ENCODE peak calls at places on chromosome 13, in nine cellular contexts. U is mesothelial cell of epicardium, C is foreskin keratinocyte, S is OCI-LY7, Z is GM13977, X is vagina, L is PC-9, D is HL-60, P is upper lobe of right lung. W is an unnamed sample.

GRCh38 chr13:39047560-39047959 is 9.3 kb downstream of the NHLRC3 start:
- DNase-seq in U (no peak), C (peak), S (no peak), Z (no peak), X (no peak), L (peak), D (no peak), P (no peak), W (no peak)

GRCh38 chr13:39232401-39232980 is 194.2 kb downstream of the NHLRC3 start:
- DNase-seq in U (no peak), C (no peak), S (no peak), Z (no peak), X (no peak), L (no peak), D (no peak), P (no peak), W (no peak)

GRCh38 chr13:28984825-28985224 is 164.7 kb downstream of the MTUS2 start:
- DNase-seq in U (no peak), C (no peak), S (no peak), Z (no peak), X (no peak), L (no peak), D (no peak), P (no peak), W (no peak)

GRCh38 chr13:49238621-49239020 is 9.1 kb upstream of the CDADC1 start:
- DNase-seq in U (no peak), C (no peak), S (no peak), Z (no peak), X (no peak), L (peak), D (no peak), P (no peak), W (no peak)

GRCh38 chr13:99798756-99799155 is 172.8 kb downstream of the ZIC5 start:
- DNase-seq in U (no peak), C (no peak), S (no peak), Z (no peak), X (no peak), L (no peak), D (no peak), P (no peak), W (no peak)

GRCh38 chr13:20981370-20982095 is 79.0 kb upstream of the XPO4 start:
- DNase-seq in U (no peak), C (no peak), S (no peak), Z (no peak), X (no peak), L (no peak), D (no peak), P (no peak), W (no peak)

GRCh38 chr13:45949161-45949560 is 97.6 kb upstream of the SIAH3 start:
- DNase-seq in U (no peak), C (no peak), S (no peak), Z (no peak), X (no peak), L (no peak), D (no peak), P (no peak), W (no peak)

GRCh38 chr13:27667946-27668345 is 46.3 kb downstream of the POLR1D start:
- DNase-seq in U (no peak), C (no peak), S (no peak), Z (no peak), X (no peak), L (no peak), D (no peak), P (no peak), W (no peak)

GRCh38 chr13:97356592-97356991 is 77.4 kb upstream of the RAP2A start:
- DNase-seq in U (no peak), C (no peak), S (no peak), Z (no peak), X (no peak), L (no peak), D (no peak), P (no peak), W (no peak)

GRCh38 chr13:42544246-42544915 is 29.6 kb upstream of the TNFSF11 start:
- DNase-seq in U (no peak), C (peak), S (no peak), Z (no peak), X (no peak), L (no peak), D (no peak), P (no peak), W (no peak)

GRCh38 chr13:77457989-77458388 is 77.5 kb upstream of the SCEL start:
- DNase-seq in U (no peak), C (no peak), S (no peak), Z (no peak), X (no peak), L (no peak), D (no peak), P (no peak), W (no peak)

GRCh38 chr13:87274209-87274819 is 396.9 kb upstream of the SLITRK5 start:
- DNase-seq in U (no peak), C (peak), S (peak), Z (peak), X (no peak), L (peak), D (peak), P (no peak), W (no peak)

GRCh38 chr13:32031815-32032345 is 306 bp downstream of the FRY start:
- DNase-seq in U (no peak), C (no peak), S (no peak), Z (no peak), X (no peak), L (no peak), D (no peak), P (no peak), W (no peak)

GRCh38 chr13:32032780-32033179 is 1.2 kb downstream of the FRY start:
- DNase-seq in U (no peak), C (no peak), S (no peak), Z (no peak), X (no peak), L (no peak), D (no peak), P (no peak), W (no peak)

GRCh38 chr13:32033744-32034143 is 2.2 kb downstream of the FRY start:
- DNase-seq in U (no peak), C (peak), S (no peak), Z (no peak), X (no peak), L (no peak), D (no peak), P (no peak), W (no peak)

GRCh38 chr13:32029684-32030083 is 1.9 kb upstream of the FRY start:
- DNase-seq in U (no peak), C (no peak), S (no peak), Z (no peak), X (no peak), L (no peak), D (no peak), P (no peak), W (no peak)

GRCh38 chr13:32031025-32031814 is at the start of gene FRY:
- DNase-seq in U (peak), C (no peak), S (peak), Z (peak), X (no peak), L (peak), D (peak), P (peak), W (peak)
- TF ChIP-seq CTCF in U (no peak), C (no peak), S (no peak), Z (no peak), X (no peak), L (no peak), D (no peak), P (no peak), W (peak)

GRCh38 chr13:23634897-23635296 is 64.7 kb downstream of the TNFRSF19 start:
- DNase-seq in U (no peak), C (no peak), S (no peak), Z (no peak), X (no peak), L (no peak), D (no peak), P (no peak), W (no peak)
- TF ChIP-seq CTCF in U (no peak), C (peak), S (no peak), Z (no peak), X (no peak), L (no peak), D (no peak), P (no peak), W (no peak)

GRCh38 chr13:112587767-112588489 is at the start of gene TUBGCP3:
- DNase-seq in U (peak), C (peak), S (peak), Z (peak), X (no peak), L (peak), D (peak), P (peak), W (peak)
- TF ChIP-seq CTCF in U (no peak), C (peak), S (no peak), Z (no peak), X (no peak), L (no peak), D (no peak), P (no peak), W (peak)

DNA sequence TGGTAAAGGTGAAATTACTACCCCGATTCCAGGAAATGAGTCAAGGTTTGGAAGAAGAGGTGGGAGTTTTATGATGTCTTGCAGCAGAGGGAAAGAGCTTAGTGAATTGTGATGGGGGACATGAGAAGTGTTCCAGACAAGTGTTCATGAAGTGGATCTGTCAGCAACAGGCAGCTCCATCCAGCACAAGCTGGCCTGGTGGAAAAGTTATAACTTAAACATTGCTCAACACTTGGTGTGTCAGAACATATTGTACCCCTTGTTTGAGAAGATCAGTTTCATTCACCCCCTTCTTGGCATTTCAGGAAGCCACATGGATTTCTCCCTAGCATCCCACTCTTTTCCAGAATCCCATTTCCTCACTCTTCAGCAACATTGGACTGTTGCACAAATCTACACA is 222.0 kb downstream of the B3GLCT start:
- DNase-seq in U (no peak), C (no peak), S (no peak), Z (no peak), X (no peak), L (no peak), D (no peak), P (no peak), W (no peak)
- TF ChIP-seq CTCF in U (no peak), C (no peak), S (no peak), Z (no peak), X (no peak), L (no peak), D (no peak), P (no peak), W (no peak)

DNA sequence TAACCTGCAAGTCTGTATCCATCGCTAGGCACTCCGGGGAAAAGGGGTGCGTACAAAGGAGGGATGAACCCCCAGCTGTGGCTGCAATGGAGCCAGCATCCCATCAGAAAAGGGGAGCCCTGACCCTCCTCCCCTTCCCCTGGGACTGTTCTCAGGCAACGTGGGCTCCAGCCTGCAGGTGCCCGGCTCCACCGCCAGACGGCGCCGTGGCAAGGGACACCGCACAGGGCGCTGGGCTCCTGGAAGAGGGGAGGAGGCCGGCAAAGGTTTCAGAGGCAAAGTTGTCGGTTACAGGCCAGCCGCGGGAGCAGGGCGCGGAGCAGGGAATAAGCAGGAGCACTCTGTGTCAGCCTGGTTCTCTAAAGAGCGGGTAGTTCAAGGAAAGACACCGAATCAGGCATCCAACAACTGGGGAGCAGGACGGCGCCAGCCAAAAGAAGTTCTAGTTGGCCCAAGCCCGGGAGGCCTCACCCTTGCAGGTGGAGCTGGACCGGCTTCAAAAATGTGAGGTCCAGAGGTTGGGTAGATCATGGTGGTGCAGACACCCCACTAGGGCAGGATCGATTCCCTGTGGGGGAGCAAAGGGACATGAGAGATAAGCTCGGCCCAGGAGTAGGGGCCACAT is 53.0 kb upstream of the ATP12A start:
- DNase-seq in U (peak), C (no peak), S (no peak), Z (no peak), X (no peak), L (peak), D (no peak), P (no peak), W (no peak)
- TF ChIP-seq CTCF in U (peak), C (peak), S (peak), Z (peak), X (no peak), L (peak), D (no peak), P (peak), W (peak)

DNA sequence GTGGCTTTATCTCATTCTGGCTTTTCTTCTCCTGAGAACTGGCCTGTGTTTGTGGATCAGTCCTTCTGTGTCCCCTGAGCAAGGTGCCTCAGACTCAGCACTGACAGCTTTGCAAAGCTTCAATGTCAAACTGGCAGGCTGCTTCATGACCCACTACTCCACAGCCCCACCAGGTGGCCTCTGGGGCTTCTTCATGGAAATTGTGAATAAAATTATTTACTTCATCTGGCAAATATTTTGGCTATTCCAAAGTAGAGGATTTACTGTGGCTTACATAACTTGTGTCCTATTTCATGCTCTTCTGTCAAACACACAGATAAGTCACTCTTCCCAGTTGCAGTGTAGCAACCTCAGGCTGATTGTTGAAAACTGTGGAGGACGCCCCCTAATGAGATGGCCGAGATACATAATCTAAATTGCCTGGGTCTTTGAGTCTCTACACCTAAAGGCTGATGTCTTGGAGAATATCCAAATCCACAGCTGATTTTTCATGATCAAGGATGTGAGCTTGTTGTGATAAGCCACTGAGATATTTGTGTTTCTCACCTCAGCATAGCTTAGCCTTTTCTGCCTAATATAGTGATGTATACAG is 721.9 kb upstream of the SLC10A2 start:
- DNase-seq in U (no peak), C (peak), S (no peak), Z (no peak), X (no peak), L (peak), D (no peak), P (no peak), W (no peak)
- TF ChIP-seq CTCF in U (no peak), C (peak), S (peak), Z (peak), X (no peak), L (peak), D (no peak), P (no peak), W (peak)

GRCh38 chr13:34044660-34045080 is 226.7 kb downstream of the RFC3 start:
- DNase-seq in U (no peak), C (peak), S (no peak), Z (no peak), X (no peak), L (no peak), D (no peak), P (no peak), W (no peak)
- TF ChIP-seq CTCF in U (no peak), C (peak), S (no peak), Z (no peak), X (no peak), L (no peak), D (no peak), P (no peak), W (no peak)

DNA sequence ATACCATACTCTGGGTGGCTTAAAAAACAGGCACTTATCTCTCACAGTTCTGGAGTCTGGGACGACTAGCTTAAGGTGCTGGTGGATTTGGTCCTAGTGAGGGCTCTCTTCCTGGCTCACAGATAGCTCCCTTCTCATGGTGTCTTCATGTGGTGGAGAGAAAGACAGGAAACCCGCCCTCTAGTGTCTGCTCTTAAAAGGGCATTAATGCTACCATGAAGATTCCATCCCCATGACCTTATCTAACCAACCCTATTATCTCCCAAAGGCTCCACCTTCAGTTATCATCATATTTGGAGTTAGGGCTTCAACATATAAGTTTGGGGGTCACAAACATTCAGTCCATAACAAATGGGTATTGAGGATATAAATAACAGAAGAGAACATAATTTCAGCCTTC is 139.4 kb downstream of the HS6ST3 start:
- DNase-seq in U (no peak), C (peak), S (peak), Z (no peak), X (no peak), L (no peak), D (peak), P (no peak), W (no peak)
- TF ChIP-seq CTCF in U (peak), C (peak), S (peak), Z (peak), X (no peak), L (peak), D (peak), P (peak), W (peak)

W was measured in type B pancreatic cell.